ENCODE peak calls at places on chromosomes 2 and 18, in six cellular contexts. Z is MCF 10A, K is heart right ventricle, W is IMR-90, I is choroid plexus epithelial cell, G is nephron progenitor cell. H is an unnamed sample.

GRCh38 chr2:187429989-187430388 is 18.1 kb downstream of the CALCRL start:
- DNase-seq in I (peak), K (no peak), Z (peak), W (peak), G (no peak), H (no peak)

GRCh38 chr2:117562654-117563053 is 251.8 kb upstream of the DDX18 start:
- DNase-seq in I (no peak), G (no peak), Z (no peak), W (no peak), K (no peak), H (no peak)

GRCh38 chr18:73509460-73509859 is 638.2 kb downstream of the FBXO15 start:
- DNase-seq in Z (no peak), W (peak), K (no peak), I (peak), G (no peak), H (no peak)

GRCh38 chr18:77112161-77112801 is 20.3 kb downstream of the MBP start:
- DNase-seq in W (no peak), K (no peak), I (no peak), Z (no peak), G (no peak), H (no peak)

GRCh38 chr2:149050188-149050587 is 11.7 kb downstream of the LYPD6B start:
- DNase-seq in W (peak), I (peak), K (no peak), G (no peak), Z (no peak), H (no peak)

GRCh38 chr2:69138247-69138754 is 125.3 kb downstream of the ANTXR1 start:
- DNase-seq in K (no peak), W (peak), G (no peak), Z (peak), I (peak), H (no peak)

GRCh38 chr2:239879423-239880084 is 145.6 kb downstream of the NDUFA10 start:
- DNase-seq in K (no peak), I (no peak), G (no peak), W (no peak), Z (no peak), H (no peak)

GRCh38 chr2:241772063-241772499 is 4.5 kb upstream of the GAL3ST2 start:
- DNase-seq in K (no peak), Z (no peak), W (no peak), I (no peak), G (no peak), H (no peak)

GRCh38 chr2:141323571-141323970 is 807.2 kb downstream of the LRP1B start:
- DNase-seq in Z (no peak), W (no peak), K (no peak), G (no peak), I (no peak), H (no peak)

GRCh38 chr2:104944495-104944894 is 90.6 kb downstream of the POU3F3 start:
- DNase-seq in I (peak), K (no peak), W (no peak), Z (peak), G (peak), H (no peak)
- TF ChIP-seq CTCF in I (peak), K (no peak), W (peak), Z (peak), G (peak), H (peak)

GRCh38 chr2:110979834-110980612 is 140.7 kb upstream of the BCL2L11 start:
- DNase-seq in Z (no peak), K (no peak), G (no peak), W (no peak), I (no peak), H (no peak)
- TF ChIP-seq CTCF in Z (no peak), K (no peak), G (no peak), W (no peak), I (no peak), H (no peak)

GRCh38 chr2:101776172-101777043 is 78.9 kb downstream of the MAP4K4 start:
- DNase-seq in I (peak), W (no peak), K (no peak), Z (no peak), G (peak), H (no peak)
- TF ChIP-seq CTCF in I (peak), W (peak), K (no peak), Z (no peak), G (peak), H (no peak)

GRCh38 chr18:7757175-7757574 is 190.1 kb downstream of the PTPRM start:
- DNase-seq in G (no peak), Z (peak), W (peak), K (no peak), I (no peak), H (no peak)

GRCh38 chr18:7758764-7759163 is 191.6 kb downstream of the PTPRM start:
- DNase-seq in K (no peak), G (no peak), Z (no peak), I (peak), W (no peak), H (no peak)

GRCh38 chr18:7754725-7755181 is 187.6 kb downstream of the PTPRM start:
- DNase-seq in W (peak), Z (no peak), I (peak), K (no peak), G (no peak), H (no peak)

GRCh38 chr18:7754258-7754657 is 187.1 kb downstream of the PTPRM start:
- DNase-seq in G (no peak), K (no peak), I (no peak), Z (no peak), W (peak), H (no peak)

GRCh38 chr18:7755753-7756475 is 188.8 kb downstream of the PTPRM start:
- DNase-seq in G (no peak), Z (peak), K (no peak), I (peak), W (peak), H (no peak)
- TF ChIP-seq CTCF in G (no peak), Z (no peak), K (peak), I (peak), W (no peak), H (peak)

GRCh38 chr2:174575124-174575776 is 22.4 kb downstream of the WIPF1 start:
- DNase-seq in Z (no peak), I (no peak), K (no peak), W (no peak), G (no peak), H (no peak)

GRCh38 chr2:174581543-174581942 is 16.1 kb downstream of the WIPF1 start:
- DNase-seq in G (no peak), Z (no peak), I (no peak), W (no peak), K (no peak), H (no peak)

GRCh38 chr2:174580951-174581350 is 16.7 kb downstream of the WIPF1 start:
- DNase-seq in K (no peak), I (no peak), W (no peak), G (no peak), Z (no peak), H (peak)

GRCh38 chr2:174574657-174575056 is 22.9 kb downstream of the WIPF1 start:
- DNase-seq in Z (no peak), G (no peak), I (peak), W (peak), K (no peak), H (no peak)

GRCh38 chr2:174577967-174578589 is 19.5 kb downstream of the WIPF1 start:
- DNase-seq in I (peak), Z (peak), G (no peak), W (peak), K (no peak), H (no peak)
- TF ChIP-seq CTCF in I (peak), Z (peak), G (peak), W (peak), K (peak), H (peak)

GRCh38 chr2:111100765-111101162 is 19.9 kb upstream of the BCL2L11 start:
- DNase-seq in Z (peak), G (no peak), K (no peak), I (no peak), W (no peak), H (no peak)
- TF ChIP-seq CTCF in Z (no peak), G (no peak), K (no peak), I (no peak), W (no peak), H (no peak)

GRCh38 chr2:238341536-238341935 is 21.2 kb downstream of the TRAF3IP1 start:
- DNase-seq in G (no peak), K (no peak), I (no peak), Z (no peak), W (no peak), H (no peak)

GRCh38 chr2:238337846-238338245 is 17.5 kb downstream of the TRAF3IP1 start:
- DNase-seq in Z (no peak), K (no peak), I (no peak), W (no peak), G (no peak), H (no peak)

GRCh38 chr2:238338710-238339394 is 18.5 kb downstream of the TRAF3IP1 start:
- DNase-seq in Z (no peak), W (no peak), I (no peak), G (no peak), K (no peak), H (no peak)

GRCh38 chr2:238339395-238339780 is 19.1 kb downstream of the TRAF3IP1 start:
- DNase-seq in I (no peak), K (no peak), Z (peak), W (no peak), G (no peak), H (no peak)

GRCh38 chr2:238339814-238340213 is 19.5 kb downstream of the TRAF3IP1 start:
- DNase-seq in I (no peak), W (no peak), G (no peak), K (no peak), Z (peak), H (no peak)
- TF ChIP-seq CTCF in I (peak), W (no peak), G (no peak), K (no peak), Z (peak), H (peak)

GRCh38 chr2:109514857-109515256 is 98.9 kb downstream of the SEPTIN10 start:
- DNase-seq in K (no peak), Z (no peak), G (no peak), I (no peak), W (no peak), H (no peak)

GRCh38 chr2:109513749-109514588 is 99.8 kb downstream of the SEPTIN10 start:
- DNase-seq in G (peak), K (no peak), I (peak), W (peak), Z (peak), H (peak)

GRCh38 chr2:109513230-109513629 is 100.5 kb downstream of the SEPTIN10 start:
- DNase-seq in G (no peak), Z (no peak), W (no peak), I (no peak), K (no peak), H (no peak)

GRCh38 chr2:109517118-109517889 is 96.5 kb downstream of the SEPTIN10 start:
- DNase-seq in K (no peak), I (no peak), W (no peak), G (no peak), Z (no peak), H (no peak)

DNA sequence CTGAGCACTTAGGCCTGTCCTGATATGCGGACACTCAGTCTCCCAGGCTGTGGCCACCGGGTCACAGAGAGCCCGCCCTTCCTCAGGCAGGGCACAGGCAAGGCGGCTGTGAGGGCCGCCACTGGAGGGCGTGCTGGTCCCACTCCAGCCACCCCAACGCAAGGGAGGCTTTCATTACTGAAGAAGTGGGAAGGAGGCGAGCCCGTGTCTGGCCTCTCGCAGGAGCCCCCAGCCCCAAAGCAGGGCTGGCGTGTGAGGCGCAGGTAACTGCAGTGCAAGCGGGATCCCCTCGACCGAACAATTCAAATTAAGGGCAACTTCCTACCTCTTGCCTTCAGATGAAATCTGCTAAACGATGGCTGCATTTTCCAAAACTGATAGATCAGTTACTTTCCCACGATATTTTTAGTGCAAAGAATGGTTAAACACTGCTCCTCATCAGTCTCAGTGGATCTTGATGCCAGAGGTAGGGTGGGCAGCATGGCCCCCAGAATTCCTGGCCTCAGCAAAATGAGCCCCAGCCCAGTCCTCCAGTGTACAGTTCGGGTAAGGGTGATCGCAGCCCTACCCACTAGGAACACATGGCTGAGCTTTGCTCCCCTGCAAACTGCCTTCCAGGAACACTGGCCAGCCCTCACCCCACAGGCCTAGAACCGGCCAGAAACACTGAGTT is 97.2 kb downstream of the SEPTIN10 start:
- DNase-seq in Z (peak), W (peak), K (no peak), G (peak), I (peak), H (no peak)
- TF ChIP-seq CTCF in Z (peak), W (peak), K (peak), G (peak), I (peak), H (no peak)

GRCh38 chr2:209463226-209463625 is 39.4 kb downstream of the MAP2 start:
- DNase-seq in W (no peak), K (peak), G (no peak), Z (peak), I (peak), H (no peak)
- TF ChIP-seq CTCF in W (no peak), K (no peak), G (no peak), Z (no peak), I (peak), H (no peak)

DNA sequence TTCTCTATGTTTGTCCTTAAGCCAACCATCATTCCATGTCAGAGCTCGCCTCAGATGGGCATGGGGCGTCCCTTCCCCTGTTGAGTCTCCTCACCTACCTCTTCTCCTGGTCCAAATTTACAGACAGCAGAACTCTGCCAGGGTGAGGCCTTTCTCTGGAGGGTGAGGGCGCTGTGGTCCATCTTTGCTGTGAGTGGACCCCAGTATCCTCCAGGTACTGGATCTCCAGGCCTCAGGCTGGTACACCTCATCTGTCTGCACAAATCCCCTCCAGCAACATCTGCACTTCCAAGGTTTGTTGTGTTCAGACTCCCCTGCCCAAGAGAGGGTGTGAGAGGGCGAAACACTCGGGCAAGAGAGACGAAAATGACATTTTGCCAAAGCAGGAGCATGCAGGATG is 63.9 kb upstream of the EDAR start:
- DNase-seq in Z (no peak), K (no peak), G (no peak), I (no peak), W (no peak), H (no peak)
- TF ChIP-seq CTCF in Z (no peak), K (no peak), G (no peak), I (no peak), W (no peak), H (no peak)

H was measured in dorsolateral prefrontal cortex.